ENCODE peak calls at places on chromosome 2, in four cellular contexts. T is heart left ventricle, I is adrenal gland, F is SJSA1. J is an unnamed sample.
A peak's percentile ranks its signal among the peaks of the same experiment; 100 is the strongest.

GRCh38 chr2:157442136-157442535 is 1.8 kb downstream of the CYTIP start:
- DNase-seq in T (no peak), I (no peak), F (no peak), J (no peak)

GRCh38 chr2:207531024-207531411 is 1.3 kb downstream of the CREB1 start:
- DNase-seq in T (peak; percentile 10), I (peak; percentile 12), F (no peak), J (no peak)

GRCh38 chr2:127721311-127721977 is 20.1 kb downstream of the SFT2D3 start:
- DNase-seq in T (no peak), I (no peak), F (peak; percentile 64), J (no peak)

GRCh38 chr2:184696644-184697043 is 98.3 kb downstream of the ZNF804A start:
- DNase-seq in T (no peak), I (no peak), F (no peak), J (no peak)

GRCh38 chr2:164975885-164976284 is 20.6 kb upstream of the SLC38A11 start:
- DNase-seq in T (no peak), I (no peak), F (no peak), J (no peak)

GRCh38 chr2:43343573-43344304 is 117.3 kb upstream of the ZFP36L2 start:
- DNase-seq in T (peak; percentile 84), I (peak; percentile 88), F (peak; percentile 57), J (peak; percentile 84)

GRCh38 chr2:205885492-205886099 is 200.4 kb downstream of the INO80D start:
- DNase-seq in T (peak; percentile 75), I (peak; percentile 91), F (peak; percentile 76), J (peak; percentile 26)

GRCh38 chr2:145260674-145261073 is 740.8 kb upstream of the ZEB2 start:
- DNase-seq in T (no peak), I (no peak), F (no peak), J (no peak)

GRCh38 chr2:182504903-182505302 is 78.1 kb upstream of the PDE1A start:
- DNase-seq in T (peak; percentile 18), I (peak; percentile 59), F (no peak), J (no peak)

GRCh38 chr2:80830891-80831290 is 526.3 kb upstream of the LRRTM1 start:
- DNase-seq in T (no peak), I (no peak), F (no peak), J (no peak)

GRCh38 chr2:76825409-76825970 is 696.7 kb downstream of the LRRTM4 start:
- DNase-seq in T (no peak), I (no peak), F (no peak), J (no peak)

GRCh38 chr2:98140210-98140609 is 53.2 kb downstream of the VWA3B start:
- DNase-seq in T (peak; percentile 63), I (peak; percentile 15), F (no peak), J (no peak)

GRCh38 chr2:142037744-142038143 is 93.1 kb downstream of the LRP1B start:
- DNase-seq in T (no peak), I (no peak), F (no peak), J (no peak)

GRCh38 chr2:231590614-231591013 is 2.0 kb upstream of the TEX44 start:
- DNase-seq in T (no peak), I (no peak), F (no peak), J (no peak)

GRCh38 chr2:68837164-68837860 is 33.9 kb downstream of the BMP10 start:
- DNase-seq in T (peak; percentile 75), I (peak; percentile 58), F (no peak), J (peak; percentile 33)

GRCh38 chr2:202752071-202752470 is 117.3 kb downstream of the FAM117B start:
- DNase-seq in T (no peak), I (no peak), F (no peak), J (no peak)

GRCh38 chr2:149028377-149028776 is 10.1 kb upstream of the LYPD6B start:
- DNase-seq in T (no peak), I (no peak), F (no peak), J (no peak)

GRCh38 chr2:74534411-74534810 is 4.7 kb downstream of the HTRA2 start:
- DNase-seq in T (no peak), I (no peak), F (no peak), J (no peak)

GRCh38 chr2:9274701-9275343 is 68.2 kb downstream of the ASAP2 start:
- DNase-seq in T (no peak), I (no peak), F (no peak), J (no peak)

GRCh38 chr2:220648628-220649027 is 923.5 kb downstream of the EPHA4 start:
- DNase-seq in T (no peak), I (no peak), F (no peak), J (no peak)

GRCh38 chr2:16509042-16509441 is 156.6 kb downstream of the CYRIA start:
- DNase-seq in T (no peak), I (no peak), F (no peak), J (no peak)

GRCh38 chr2:16508061-16508851 is 157.4 kb downstream of the CYRIA start:
- DNase-seq in T (peak; percentile 11), I (peak; percentile 45), F (peak; percentile 10), J (no peak)

GRCh38 chr2:16511041-16511440 is 154.6 kb downstream of the CYRIA start:
- DNase-seq in T (no peak), I (no peak), F (no peak), J (no peak)

GRCh38 chr2:16506366-16506765 is 159.3 kb downstream of the CYRIA start:
- DNase-seq in T (peak; percentile 21), I (no peak), F (no peak), J (no peak)

GRCh38 chr2:16507655-16508054 is 158.0 kb downstream of the CYRIA start:
- DNase-seq in T (no peak), I (no peak), F (no peak), J (no peak)
- H3K4me1 ChIP-seq in T (peaks cover 5% of the 10 kb centered on the region), I (peaks cover 9% of the 10 kb centered on the region), F (peaks cover 3% of the 10 kb centered on the region), J (no peaks in the 10 kb centered on the region)

DNA sequence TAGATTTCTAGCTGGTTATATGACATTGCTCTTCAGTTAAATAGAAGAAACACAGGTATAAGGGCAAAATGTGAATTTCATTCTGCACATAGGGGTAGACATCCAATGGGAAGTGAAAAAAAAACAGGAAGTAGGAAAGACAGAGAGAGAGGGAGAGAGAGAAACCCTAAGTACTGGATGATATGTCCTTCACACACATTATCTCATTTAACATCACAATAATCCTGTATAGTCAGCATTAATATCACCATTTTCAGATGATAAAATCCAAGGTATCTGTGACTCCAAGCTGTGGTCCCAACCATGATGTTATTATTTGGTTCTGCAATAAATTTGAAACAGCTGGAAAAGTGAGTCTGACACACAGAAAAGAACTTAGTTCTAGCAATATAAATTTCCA is 759.9 kb downstream of the SATB2 start:
- DNase-seq in T (no peak), I (no peak), F (no peak), J (no peak)
- H3K4me1 ChIP-seq in T (no peaks in the 10 kb centered on the region), I (no peaks in the 10 kb centered on the region), F (no peaks in the 10 kb centered on the region), J (no peaks in the 10 kb centered on the region)

GRCh38 chr2:173831312-173832229 is 133.6 kb downstream of the SP3 start:
- DNase-seq in T (peak; percentile 84), I (peak; percentile 61), F (no peak), J (peak; percentile 19)
- H3K4me1 ChIP-seq in T (peaks cover 15% of the 10 kb centered on the region), I (peaks cover 7% of the 10 kb centered on the region), F (no peaks in the 10 kb centered on the region), J (no peaks in the 10 kb centered on the region)

DNA sequence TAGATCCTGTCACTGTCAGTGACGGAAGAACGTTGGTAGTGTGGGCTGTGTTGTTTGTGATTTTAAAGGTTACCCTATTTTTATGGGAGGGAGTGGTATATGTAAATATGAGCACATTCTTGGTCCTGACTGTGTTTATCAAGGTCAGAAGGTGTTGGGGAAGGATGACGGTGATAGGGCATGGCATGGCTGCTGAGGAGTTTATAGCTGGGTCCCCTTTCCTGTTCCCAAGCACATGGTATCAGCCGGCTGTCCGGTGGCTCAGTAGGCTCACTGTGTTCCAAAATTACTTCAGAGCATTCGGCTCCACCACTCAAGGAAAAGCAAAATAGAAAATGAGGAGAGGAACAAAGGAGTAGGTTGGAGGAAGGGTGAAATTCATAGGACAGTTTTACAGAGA is 28.6 kb downstream of the IRS1 start:
- DNase-seq in T (peak; percentile 38), I (no peak), F (no peak), J (peak; percentile 67)
- H3K4me1 ChIP-seq in T (peaks cover 65% of the 10 kb centered on the region), I (peaks cover 55% of the 10 kb centered on the region), F (peaks cover 23% of the 10 kb centered on the region), J (peaks cover 66% of the 10 kb centered on the region)

GRCh38 chr2:15780234-15780633 is 160.1 kb upstream of the MYCN start:
- DNase-seq in T (no peak), I (no peak), F (no peak), J (no peak)
- H3K4me1 ChIP-seq in T (no peaks in the 10 kb centered on the region), I (no peaks in the 10 kb centered on the region), F (peaks cover 10% of the 10 kb centered on the region), J (no peaks in the 10 kb centered on the region)

DNA sequence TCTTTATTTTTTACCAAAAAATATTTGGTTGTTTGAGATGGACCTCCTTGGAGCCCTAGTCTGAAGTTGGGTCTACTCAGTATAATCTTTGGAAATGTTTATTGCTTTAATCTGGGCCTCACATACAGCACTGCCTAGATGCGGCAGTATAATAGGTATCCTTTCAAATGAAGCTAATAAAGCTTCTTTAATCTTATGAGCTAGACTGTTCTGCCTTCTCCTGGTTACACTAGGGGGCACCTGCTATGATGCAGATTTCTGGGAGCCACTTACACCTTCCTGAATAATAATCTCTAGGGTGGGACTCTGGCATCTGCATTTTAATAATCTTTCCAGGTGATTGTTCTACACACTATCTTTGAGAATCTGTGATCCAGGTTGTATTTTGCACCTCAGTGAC is 169.7 kb upstream of the SESTD1 start:
- DNase-seq in T (no peak), I (no peak), F (no peak), J (no peak)
- H3K4me1 ChIP-seq in T (no peaks in the 10 kb centered on the region), I (no peaks in the 10 kb centered on the region), F (no peaks in the 10 kb centered on the region), J (no peaks in the 10 kb centered on the region)